ENCODE peak calls at places on chromosomes 1 and 21, in eight cellular contexts. C, M, Q, I, B, H, D and N are unnamed samples.

GRCh38 chr1:28208818-28209441 is 23.9 kb downstream of the DNAJC8 start:
- DNase-seq in C (peak), D (peak), M (peak), Q (peak), H (peak), I (peak), B (no peak), N (peak)

GRCh38 chr1:106975944-106976343 is 80.5 kb upstream of the PRMT6 start:
- DNase-seq in D (no peak), I (peak), C (no peak), H (no peak), B (no peak), Q (no peak), M (peak), N (no peak)

GRCh38 chr1:61140056-61140549 is 57.7 kb downstream of the NFIA start:
- DNase-seq in Q (no peak), I (no peak), C (no peak), M (peak), D (no peak), H (no peak), B (no peak), N (no peak)

GRCh38 chr21:25639922-25640670 is 1.0 kb downstream of the JAM2 start:
- DNase-seq in I (no peak), H (no peak), D (no peak), Q (peak), C (no peak), M (no peak), B (no peak), N (no peak)

GRCh38 chr1:81174811-81175476 is 625.8 kb upstream of the ADGRL2 start:
- DNase-seq in D (no peak), B (no peak), C (no peak), Q (no peak), I (peak), H (no peak), M (no peak), N (no peak)

GRCh38 chr21:15003463-15004135 is 61.2 kb downstream of the NRIP1 start:
- DNase-seq in Q (no peak), C (no peak), B (no peak), H (no peak), M (no peak), D (no peak), I (no peak), N (no peak)

GRCh38 chr1:1858382-1859086 is 32.4 kb downstream of the GNB1 start:
- DNase-seq in I (peak), D (peak), H (no peak), M (peak), B (no peak), Q (peak), C (peak), N (peak)

GRCh38 chr21:39020751-39021474 is 162.3 kb downstream of the PSMG1 start:
- DNase-seq in C (no peak), D (peak), B (no peak), Q (no peak), H (no peak), M (no peak), I (peak), N (no peak)

GRCh38 chr1:62673629-62674028 is 14.6 kb downstream of the DOCK7 start:
- DNase-seq in H (no peak), Q (no peak), I (no peak), C (no peak), M (no peak), B (no peak), D (no peak), N (no peak)

GRCh38 chr1:170410391-170411146 is 121.4 kb upstream of the GORAB start:
- DNase-seq in M (no peak), I (peak), H (no peak), C (no peak), D (no peak), B (no peak), Q (no peak), N (no peak)

GRCh38 chr1:47906009-47906432 is 91.2 kb downstream of the TRABD2B start:
- DNase-seq in C (no peak), H (no peak), Q (no peak), I (no peak), D (peak), M (no peak), B (no peak), N (peak)

GRCh38 chr1:236141447-236142357 is 637 bp upstream of the GPR137B start:
- DNase-seq in H (no peak), D (no peak), I (peak), C (no peak), Q (peak), M (no peak), B (no peak), N (peak)

GRCh38 chr1:147272042-147272441 is 29.6 kb downstream of the CHD1L start:
- DNase-seq in I (no peak), B (no peak), D (no peak), C (no peak), H (no peak), Q (no peak), M (no peak), N (no peak)

GRCh38 chr1:160834945-160835565 is 27.6 kb downstream of the CD244 start:
- DNase-seq in I (peak), D (peak), B (no peak), H (no peak), Q (no peak), C (peak), M (peak), N (no peak)

GRCh38 chr1:95640746-95641145 is 406.7 kb downstream of the RWDD3 start:
- DNase-seq in M (no peak), D (peak), Q (no peak), I (no peak), C (peak), B (no peak), H (no peak), N (peak)

GRCh38 chr1:234874291-234875288 is 254.0 kb downstream of the TOMM20 start:
- DNase-seq in B (no peak), C (no peak), I (no peak), Q (peak), M (peak), H (no peak), D (peak), N (no peak)

GRCh38 chr1:17251699-17252376 is 2.9 kb downstream of the PADI3 start:
- DNase-seq in I (peak), C (no peak), D (no peak), Q (no peak), B (no peak), H (no peak), M (no peak), N (no peak)

GRCh38 chr21:40623550-40623949 is 223.4 kb downstream of the DSCAM start:
- DNase-seq in B (no peak), I (no peak), D (no peak), C (no peak), Q (no peak), H (no peak), M (no peak), N (no peak)

GRCh38 chr1:46961066-46961758 is 19.9 kb upstream of the CYP4A11 start:
- DNase-seq in D (no peak), B (no peak), I (no peak), Q (no peak), M (no peak), C (no peak), H (no peak), N (no peak)

GRCh38 chr1:22404486-22404885 is 47.2 kb upstream of the ZBTB40 start:
- DNase-seq in D (no peak), B (no peak), M (no peak), Q (no peak), H (no peak), I (no peak), C (no peak), N (no peak)

GRCh38 chr1:74584185-74584584 is 71.8 kb upstream of the LRRC53 start:
- DNase-seq in M (no peak), D (no peak), C (no peak), Q (no peak), B (no peak), H (no peak), I (peak), N (no peak)

GRCh38 chr1:29575826-29576225 is 339.5 kb downstream of the PTPRU start:
- DNase-seq in Q (no peak), H (no peak), B (no peak), M (no peak), D (no peak), I (peak), C (no peak), N (no peak)

GRCh38 chr1:228313536-228314277 is 92.9 kb downstream of the TRIM11 start:
- DNase-seq in Q (no peak), D (no peak), M (no peak), B (no peak), I (no peak), C (no peak), H (no peak), N (peak)

GRCh38 chr1:184647471-184647870 is 107.2 kb downstream of the EDEM3 start:
- DNase-seq in I (peak), Q (no peak), C (no peak), H (no peak), B (no peak), D (no peak), M (no peak), N (no peak)

GRCh38 chr1:230458509-230458908 is 32.4 kb upstream of the PGBD5 start:
- DNase-seq in B (no peak), H (no peak), Q (no peak), C (no peak), I (no peak), D (no peak), M (no peak), N (no peak)

GRCh38 chr1:83766182-83766825 is 232.6 kb downstream of the TTLL7 start:
- DNase-seq in D (no peak), I (no peak), M (no peak), H (no peak), B (no peak), C (no peak), Q (no peak), N (no peak)

GRCh38 chr1:165896277-165896676 is 68.9 kb downstream of the UCK2 start:
- DNase-seq in Q (no peak), I (peak), D (no peak), H (no peak), B (no peak), C (no peak), M (no peak), N (no peak)

GRCh38 chr1:157595356-157595755 is 2.5 kb downstream of the FCRL4 start:
- DNase-seq in I (no peak), M (no peak), Q (no peak), B (no peak), D (no peak), H (peak), C (no peak), N (no peak)

GRCh38 chr1:231800071-231800470 is 173.5 kb downstream of the DISC1 start:
- DNase-seq in M (no peak), C (no peak), I (no peak), B (no peak), H (no peak), Q (no peak), D (no peak), N (no peak)

GRCh38 chr1:114083186-114083585 is 70.5 kb downstream of the SYT6 start:
- DNase-seq in I (no peak), H (no peak), D (no peak), M (no peak), Q (no peak), C (no peak), B (no peak), N (no peak)

GRCh38 chr1:96557336-96557735 is 164.2 kb upstream of the PTBP2 start:
- DNase-seq in B (no peak), M (no peak), I (peak), Q (no peak), D (no peak), C (no peak), H (no peak), N (no peak)

GRCh38 chr1:203462878-203463277 is 12.7 kb upstream of the PRELP start:
- DNase-seq in D (no peak), H (no peak), I (peak), Q (peak), B (no peak), C (no peak), M (no peak), N (no peak)

DNA sequence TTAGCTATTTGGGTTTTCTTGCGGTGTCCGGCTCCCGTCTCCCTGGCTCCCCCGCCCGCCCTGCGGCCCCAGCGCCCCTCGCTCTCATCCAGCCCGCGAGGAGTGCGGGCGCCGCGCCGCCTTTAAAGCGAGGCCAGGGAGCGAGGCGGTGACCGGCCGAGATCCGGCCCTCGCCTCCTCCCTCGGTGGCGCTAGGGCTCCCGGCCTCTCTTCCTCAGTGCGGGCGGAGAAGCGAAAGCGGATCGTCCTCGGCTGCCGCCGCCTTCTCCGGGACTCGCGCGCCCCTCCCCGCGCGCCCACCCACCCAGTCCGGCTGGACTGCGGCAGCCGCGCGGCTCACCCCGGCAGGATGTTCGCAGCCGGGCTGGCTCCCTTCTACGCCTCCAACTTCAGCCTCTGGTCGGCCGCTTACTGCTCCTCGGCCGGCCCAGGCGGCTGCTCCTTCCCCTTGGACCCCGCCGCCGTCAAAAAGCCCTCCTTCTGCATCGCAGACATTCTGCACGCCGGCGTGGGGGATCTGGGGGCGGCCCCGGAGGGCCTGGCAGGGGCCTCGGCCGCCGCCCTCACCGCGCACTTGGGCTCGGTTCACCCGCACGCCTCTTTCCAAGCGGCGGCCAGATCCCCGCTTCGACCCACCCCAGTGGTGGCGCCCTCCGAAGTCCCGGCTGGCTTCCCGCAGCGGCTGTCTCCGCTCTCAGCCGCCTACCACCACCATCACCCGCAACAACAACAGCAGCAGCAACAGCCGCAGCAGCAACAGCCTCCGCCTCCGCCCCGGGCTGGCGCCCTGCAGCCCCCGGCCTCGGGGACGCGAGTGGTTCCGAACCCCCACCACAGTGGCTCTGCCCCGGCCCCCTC is 495 bp downstream of the HLX start:
- DNase-seq in M (peak), H (no peak), B (no peak), C (peak), D (no peak), I (peak), Q (peak), N (peak)
- TF ChIP-seq CTCF in M (no peak), H (no peak), B (no peak), C (no peak), D (peak), I (no peak), Q (no peak), N (no peak)

DNA sequence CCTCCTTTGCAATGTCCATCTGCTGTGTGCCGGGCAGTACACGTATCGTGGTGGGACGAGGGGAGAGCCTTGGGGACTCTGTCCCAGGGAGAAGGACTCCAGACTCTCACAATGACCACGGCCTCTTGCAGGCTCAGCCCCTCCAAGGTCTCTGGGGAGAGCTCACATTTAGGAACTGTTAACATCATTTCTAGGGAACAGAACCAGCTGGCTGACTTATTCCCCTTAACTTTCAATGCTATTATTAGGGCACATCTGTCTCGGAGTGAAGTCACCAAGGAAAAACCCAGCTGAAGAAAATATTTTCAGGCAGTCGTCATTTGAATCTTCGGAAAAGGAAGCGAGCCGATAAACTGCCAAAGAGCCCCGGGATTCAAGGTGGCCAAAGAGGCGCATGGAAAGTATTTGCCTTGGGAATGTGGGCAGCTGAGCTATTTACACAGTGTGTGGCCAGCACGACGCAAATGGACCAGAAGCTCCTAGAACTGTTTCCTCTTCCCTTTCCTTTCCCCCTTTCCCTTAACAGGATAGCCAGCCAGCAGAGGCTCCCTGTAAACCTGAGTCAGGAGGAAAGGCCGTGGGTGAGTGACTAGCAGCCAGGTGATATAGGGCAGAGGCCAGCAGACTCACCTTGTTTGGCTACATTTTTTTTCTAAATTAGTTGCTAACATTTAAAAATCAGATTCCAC is 74.5 kb downstream of the ITPKB start:
- DNase-seq in M (no peak), B (no peak), D (no peak), Q (peak), H (no peak), C (peak), I (peak), N (peak)
- TF ChIP-seq POLR2A in M (no peak), B (no peak), D (no peak), Q (peak), H (no peak), C (no peak), I (peak), N (no peak)

GRCh38 chr1:209883341-209883971 is 54.6 kb upstream of the SYT14 start:
- DNase-seq in Q (no peak), B (no peak), I (peak), D (no peak), C (no peak), H (no peak), M (no peak), N (no peak)
- TF ChIP-seq CTCF in Q (no peak), B (no peak), I (no peak), D (no peak), C (no peak), H (no peak), M (no peak), N (no peak)

GRCh38 chr1:219174672-219175564 is 1.2 kb downstream of the LYPLAL1 start:
- DNase-seq in Q (peak), B (no peak), H (peak), M (peak), I (peak), C (peak), D (peak), N (no peak)
- TF ChIP-seq POLR2A in Q (no peak), B (no peak), H (no peak), M (no peak), I (peak), C (peak), D (no peak), N (no peak)